ENCODE peak calls at places on chromosomes 13 and 19, in four cellular contexts. One of them, this sample, is unnamed.

GRCh38 chr19:31326329-31327028 is 22.8 kb downstream of the TSHZ3 start:
- DNase-seq in fibroblast of lung: peak
- DNase-seq in endothelial cell of umbilical vein: no peak
- DNase-seq in IMR-90: peak
- DNase-seq in this sample: no peak

GRCh38 chr19:31648347-31648746 is 299.1 kb upstream of the TSHZ3 start:
- DNase-seq in fibroblast of lung: peak
- DNase-seq in IMR-90: peak
- DNase-seq in endothelial cell of umbilical vein: no peak
- DNase-seq in this sample: no peak

GRCh38 chr13:99419591-99420243 is 81.6 kb upstream of the TM9SF2 start:
- DNase-seq in IMR-90: no peak
- DNase-seq in fibroblast of lung: no peak
- DNase-seq in endothelial cell of umbilical vein: no peak
- DNase-seq in this sample: no peak

GRCh38 chr13:111328803-111329410 is 8.5 kb downstream of the TEX29 start:
- DNase-seq in IMR-90: no peak
- DNase-seq in fibroblast of lung: no peak
- DNase-seq in endothelial cell of umbilical vein: no peak
- DNase-seq in this sample: no peak

GRCh38 chr13:92413452-92413851 is 813.2 kb upstream of the GPC6 start:
- DNase-seq in fibroblast of lung: no peak
- DNase-seq in endothelial cell of umbilical vein: no peak
- DNase-seq in IMR-90: no peak
- DNase-seq in this sample: no peak

GRCh38 chr13:37869756-37870488 is at the start of gene TRPC4:
- DNase-seq in fibroblast of lung: peak
- DNase-seq in IMR-90: peak
- DNase-seq in endothelial cell of umbilical vein: peak
- DNase-seq in this sample: peak

GRCh38 chr19:33039108-33039599 is 25.5 kb downstream of the RHPN2 start:
- DNase-seq in fibroblast of lung: no peak
- DNase-seq in IMR-90: no peak
- DNase-seq in endothelial cell of umbilical vein: no peak
- DNase-seq in this sample: no peak

GRCh38 chr13:31588331-31588730 is 151.0 kb upstream of the RXFP2 start:
- DNase-seq in endothelial cell of umbilical vein: no peak
- DNase-seq in IMR-90: no peak
- DNase-seq in fibroblast of lung: no peak
- DNase-seq in this sample: peak

GRCh38 chr19:46745521-46746280 is at the start of gene FKRP:
- DNase-seq in endothelial cell of umbilical vein: no peak
- DNase-seq in IMR-90: no peak
- DNase-seq in fibroblast of lung: no peak
- DNase-seq in this sample: no peak

GRCh38 chr13:48511621-48512232 is 21.2 kb downstream of the RCBTB2 start:
- DNase-seq in fibroblast of lung: no peak
- DNase-seq in endothelial cell of umbilical vein: peak
- DNase-seq in IMR-90: no peak
- DNase-seq in this sample: no peak

GRCh38 chr19:2270572-2271515 is 11.1 kb downstream of the PEAK3 start:
- DNase-seq in endothelial cell of umbilical vein: peak
- DNase-seq in fibroblast of lung: peak
- DNase-seq in IMR-90: peak
- DNase-seq in this sample: peak

GRCh38 chr19:39795001-39795400 is 16.3 kb downstream of the LEUTX start:
- DNase-seq in endothelial cell of umbilical vein: no peak
- DNase-seq in IMR-90: no peak
- DNase-seq in fibroblast of lung: no peak
- DNase-seq in this sample: no peak

GRCh38 chr13:97719759-97720158 is 233.7 kb upstream of the IPO5 start:
- DNase-seq in fibroblast of lung: no peak
- DNase-seq in endothelial cell of umbilical vein: no peak
- DNase-seq in IMR-90: no peak
- DNase-seq in this sample: no peak

GRCh38 chr13:109156181-109156935 is 526.9 kb downstream of the MYO16 start:
- DNase-seq in IMR-90: peak
- DNase-seq in fibroblast of lung: peak
- DNase-seq in endothelial cell of umbilical vein: peak
- DNase-seq in this sample: no peak

GRCh38 chr13:41496420-41497234 is 39.3 kb downstream of the RGCC start:
- DNase-seq in endothelial cell of umbilical vein: no peak
- DNase-seq in fibroblast of lung: peak
- DNase-seq in IMR-90: peak
- DNase-seq in this sample: no peak

GRCh38 chr13:30266751-30267150 is 40.6 kb downstream of the KATNAL1 start:
- DNase-seq in fibroblast of lung: no peak
- DNase-seq in endothelial cell of umbilical vein: no peak
- DNase-seq in IMR-90: no peak
- DNase-seq in this sample: no peak

GRCh38 chr13:51136276-51136980 is 25.4 kb upstream of the C13orf42 start:
- DNase-seq in IMR-90: no peak
- DNase-seq in fibroblast of lung: no peak
- DNase-seq in endothelial cell of umbilical vein: no peak
- DNase-seq in this sample: no peak

GRCh38 chr19:50419022-50419579 is 363 bp downstream of the SPIB start:
- DNase-seq in fibroblast of lung: no peak
- DNase-seq in endothelial cell of umbilical vein: no peak
- DNase-seq in IMR-90: no peak
- DNase-seq in this sample: no peak

GRCh38 chr19:40521276-40521675 is 54.5 kb downstream of the SPTBN4 start:
- DNase-seq in IMR-90: peak
- DNase-seq in endothelial cell of umbilical vein: no peak
- DNase-seq in fibroblast of lung: peak
- DNase-seq in this sample: no peak

GRCh38 chr13:75550159-75550567 is 572 bp downstream of the UCHL3 start:
- DNase-seq in endothelial cell of umbilical vein: peak
- DNase-seq in IMR-90: peak
- DNase-seq in fibroblast of lung: peak
- DNase-seq in this sample: peak

GRCh38 chr19:14114854-14115253 is 2.7 kb downstream of the PRKACA start:
- DNase-seq in fibroblast of lung: no peak
- DNase-seq in endothelial cell of umbilical vein: no peak
- DNase-seq in IMR-90: no peak
- DNase-seq in this sample: peak

GRCh38 chr13:75468602-75469001 is 13.4 kb downstream of the TBC1D4 start:
- DNase-seq in endothelial cell of umbilical vein: no peak
- DNase-seq in fibroblast of lung: no peak
- DNase-seq in IMR-90: no peak
- DNase-seq in this sample: no peak

GRCh38 chr13:27264648-27265047 is 6.0 kb upstream of the RASL11A start:
- DNase-seq in fibroblast of lung: no peak
- DNase-seq in endothelial cell of umbilical vein: no peak
- DNase-seq in IMR-90: no peak
- DNase-seq in this sample: no peak

GRCh38 chr19:55261671-55262126 is 2.9 kb upstream of the PPP6R1 start:
- DNase-seq in IMR-90: no peak
- DNase-seq in fibroblast of lung: no peak
- DNase-seq in endothelial cell of umbilical vein: no peak
- DNase-seq in this sample: no peak

GRCh38 chr19:58581227-58582141 is 8.3 kb upstream of the MZF1 start:
- DNase-seq in IMR-90: peak
- DNase-seq in endothelial cell of umbilical vein: peak
- DNase-seq in fibroblast of lung: peak
- DNase-seq in this sample: peak

GRCh38 chr19:12821761-12822160 is 12.6 kb downstream of the RTBDN start:
- DNase-seq in IMR-90: no peak
- DNase-seq in endothelial cell of umbilical vein: no peak
- DNase-seq in fibroblast of lung: no peak
- DNase-seq in this sample: no peak

GRCh38 chr13:23069571-23069970 is 111.2 kb upstream of the SGCG start:
- DNase-seq in endothelial cell of umbilical vein: no peak
- DNase-seq in IMR-90: peak
- DNase-seq in fibroblast of lung: peak
- DNase-seq in this sample: no peak

GRCh38 chr13:35468195-35468594 is 8.3 kb downstream of the MAB21L1 start:
- DNase-seq in fibroblast of lung: no peak
- DNase-seq in endothelial cell of umbilical vein: no peak
- DNase-seq in IMR-90: no peak
- DNase-seq in this sample: no peak

GRCh38 chr13:99267927-99268326 is 9.7 kb upstream of the GPR18 start:
- DNase-seq in fibroblast of lung: no peak
- DNase-seq in endothelial cell of umbilical vein: no peak
- DNase-seq in IMR-90: no peak
- DNase-seq in this sample: no peak

GRCh38 chr19:50489461-50490011 is 12.9 kb upstream of the GARIN5A start:
- DNase-seq in endothelial cell of umbilical vein: no peak
- DNase-seq in fibroblast of lung: no peak
- DNase-seq in IMR-90: no peak
- DNase-seq in this sample: no peak

GRCh38 chr19:14419038-14419813 is at the start of gene DDX39A:
- DNase-seq in fibroblast of lung: peak
- DNase-seq in endothelial cell of umbilical vein: peak
- DNase-seq in IMR-90: peak
- DNase-seq in this sample: peak

GRCh38 chr19:51096473-51097165 is 11.6 kb downstream of the CTU1 start:
- DNase-seq in IMR-90: no peak
- DNase-seq in endothelial cell of umbilical vein: no peak
- DNase-seq in fibroblast of lung: no peak
- DNase-seq in this sample: no peak

GRCh38 chr13:33676045-33676699 is 141.8 kb upstream of the RFC3 start:
- DNase-seq in endothelial cell of umbilical vein: peak
- DNase-seq in IMR-90: no peak
- DNase-seq in fibroblast of lung: peak
- DNase-seq in this sample: peak

GRCh38 chr19:55099557-55100506 is 17.6 kb downstream of the PPP1R12C start:
- DNase-seq in endothelial cell of umbilical vein: no peak
- DNase-seq in IMR-90: no peak
- DNase-seq in fibroblast of lung: no peak
- DNase-seq in this sample: no peak

GRCh38 chr13:95176611-95177259 is 124.5 kb downstream of the ABCC4 start:
- DNase-seq in IMR-90: peak
- DNase-seq in endothelial cell of umbilical vein: peak
- DNase-seq in fibroblast of lung: no peak
- DNase-seq in this sample: no peak

GRCh38 chr19:42697884-42698283 is 42.4 kb downstream of the PSG3 start:
- DNase-seq in endothelial cell of umbilical vein: no peak
- DNase-seq in IMR-90: no peak
- DNase-seq in fibroblast of lung: no peak
- DNase-seq in this sample: no peak

GRCh38 chr19:18611327-18612050 is 1.2 kb upstream of the TMEM59L start:
- DNase-seq in fibroblast of lung: no peak
- DNase-seq in endothelial cell of umbilical vein: no peak
- DNase-seq in IMR-90: no peak
- DNase-seq in this sample: no peak

GRCh38 chr19:35843676-35844481 is 8.4 kb downstream of the NPHS1 start:
- DNase-seq in endothelial cell of umbilical vein: no peak
- DNase-seq in IMR-90: no peak
- DNase-seq in fibroblast of lung: no peak
- DNase-seq in this sample: peak

GRCh38 chr19:21940684-21941083 is 70.1 kb downstream of the ZNF208 start:
- DNase-seq in IMR-90: no peak
- DNase-seq in fibroblast of lung: no peak
- DNase-seq in endothelial cell of umbilical vein: no peak
- DNase-seq in this sample: no peak

GRCh38 chr13:96299235-96299634 is 209.3 kb downstream of the HS6ST3 start:
- DNase-seq in IMR-90: no peak
- DNase-seq in fibroblast of lung: no peak
- DNase-seq in endothelial cell of umbilical vein: no peak
- DNase-seq in this sample: no peak
- H3K9ac ChIP-seq in IMR-90: no peak
- H3K9ac ChIP-seq in fibroblast of lung: no peak
- H3K9ac ChIP-seq in endothelial cell of umbilical vein: no peak
- H3K9ac ChIP-seq in this sample: no peak

DNA sequence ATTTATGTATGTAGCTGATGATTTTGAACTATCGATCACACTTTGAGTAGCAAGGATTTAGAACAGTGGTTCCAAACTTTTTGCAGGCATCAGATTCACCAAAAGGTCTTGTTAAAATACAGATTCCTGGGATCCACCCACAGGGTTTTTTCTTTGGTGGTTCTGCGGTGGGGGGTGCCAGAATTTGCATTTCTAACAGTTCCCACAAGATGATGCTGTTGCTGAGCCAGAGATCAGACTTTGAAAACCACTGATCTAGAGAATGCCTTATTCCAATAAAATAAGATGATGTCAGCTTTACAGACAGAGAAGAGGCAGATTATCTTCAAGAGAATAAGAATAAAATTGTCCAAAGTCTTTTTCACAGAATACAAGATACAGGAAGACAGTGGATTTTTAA is 80.9 kb upstream of the SHISA2 start:
- DNase-seq in IMR-90: peak
- DNase-seq in fibroblast of lung: peak
- DNase-seq in endothelial cell of umbilical vein: peak
- DNase-seq in this sample: no peak
- TF ChIP-seq CTCF in IMR-90: peak
- TF ChIP-seq CTCF in fibroblast of lung: peak
- TF ChIP-seq CTCF in endothelial cell of umbilical vein: no peak
- TF ChIP-seq CTCF in this sample: no peak

GRCh38 chr13:44221657-44222056 is 152.0 kb upstream of the SERP2 start:
- DNase-seq in IMR-90: no peak
- DNase-seq in fibroblast of lung: no peak
- DNase-seq in endothelial cell of umbilical vein: no peak
- DNase-seq in this sample: no peak
- H3K27ac ChIP-seq in IMR-90: no peak
- H3K27ac ChIP-seq in fibroblast of lung: no peak
- H3K27ac ChIP-seq in endothelial cell of umbilical vein: no peak
- H3K27ac ChIP-seq in this sample: no peak

GRCh38 chr19:16117594-16118033 is 5.9 kb downstream of the RAB8A start:
- DNase-seq in endothelial cell of umbilical vein: no peak
- DNase-seq in fibroblast of lung: no peak
- DNase-seq in IMR-90: no peak
- DNase-seq in this sample: no peak
- H3K9ac ChIP-seq in endothelial cell of umbilical vein: no peak
- H3K9ac ChIP-seq in fibroblast of lung: no peak
- H3K9ac ChIP-seq in IMR-90: no peak
- H3K9ac ChIP-seq in this sample: no peak